ENCODE peak calls at places on chromosome 22, in nine cellular contexts. Y is SK-MEL-5; C is skeletal muscle cell; F is right lobe of liver; J is stimulated activated naive CD8-positive, alpha-beta T cell treated with anti-CD3 and anti-CD28 coated beads, Interleukin-15, Interleukin-2, amounts not matched to agents 100 U/mL and 50 U/mL, for 24 hours; A is CD4-positive, CD25-positive, alpha-beta regulatory T cell; Z is GM12891; K is activated naive CD8-positive, alpha-beta T cell treated with anti-CD3 and anti-CD28 coated beads for 36 hours; N is IMR-90. V is an unnamed sample.

GRCh38 chr22:50303848-50304527 is 3.5 kb downstream of the PLXNB2 start:
- DNase-seq in Y (no peak), C (no peak), F (peak; percentile 77), J (no peak), A (no peak), Z (no peak), K (no peak), N (no peak), V (no peak)

GRCh38 chr22:46293591-46294260 is 2.9 kb upstream of the GTSE1 start:
- DNase-seq in Y (no peak), C (no peak), F (no peak), J (peak; percentile 17), A (no peak), Z (no peak), K (no peak), N (peak; percentile 53), V (peak; percentile 29)

GRCh38 chr22:20783844-20784723 is 10.2 kb downstream of the SERPIND1 start:
- DNase-seq in Y (peak; percentile 84), C (no peak), F (no peak), J (peak; percentile 42), A (peak; percentile 9), Z (peak; percentile 53), K (peak; percentile 20), N (peak; percentile 74), V (peak; percentile 52)

GRCh38 chr22:46514592-46515207 is 22.7 kb downstream of the CELSR1 start:
- DNase-seq in Y (no peak), C (no peak), F (no peak), J (no peak), A (no peak), Z (no peak), K (no peak), N (peak; percentile 69), V (peak; percentile 72)

GRCh38 chr22:42797021-42797420 is 60.1 kb downstream of the ARFGAP3 start:
- DNase-seq in Y (no peak), C (no peak), F (no peak), J (no peak), A (no peak), Z (no peak), K (no peak), N (peak; percentile 27), V (no peak)

GRCh38 chr22:41927813-41928212 is 1.2 kb upstream of the TNFRSF13C start:
- DNase-seq in Y (no peak), C (no peak), F (no peak), J (no peak), A (no peak), Z (no peak), K (no peak), N (no peak), V (no peak)

GRCh38 chr22:49158741-49159564 is 668.7 kb downstream of the BRD1 start:
- DNase-seq in Y (peak; percentile 7), C (no peak), F (no peak), J (no peak), A (no peak), Z (no peak), K (no peak), N (no peak), V (no peak)

GRCh38 chr22:40534379-40535188 is 101.9 kb downstream of the MRTFA start:
- DNase-seq in Y (no peak), C (no peak), F (no peak), J (peak; percentile 28), A (no peak), Z (no peak), K (no peak), N (peak; percentile 71), V (peak; percentile 67)

GRCh38 chr22:16932577-16932976 is 75.4 kb downstream of the GAB4 start:
- DNase-seq in Y (peak; percentile 83), C (no peak), F (no peak), J (no peak), A (no peak), Z (no peak), K (no peak), N (no peak), V (no peak)

GRCh38 chr22:19825904-19826618 is 28.6 kb downstream of the GNB1L start:
- DNase-seq in Y (no peak), C (no peak), F (peak; percentile 75), J (no peak), A (no peak), Z (no peak), K (no peak), N (no peak), V (no peak)

GRCh38 chr22:31139866-31140716 is at the start of gene PLA2G3:
- DNase-seq in Y (no peak), C (peak; percentile 22), F (no peak), J (no peak), A (no peak), Z (no peak), K (no peak), N (peak; percentile 60), V (peak; percentile 58)

GRCh38 chr22:25775501-25775900 is 33.5 kb downstream of the MYO18B start:
- DNase-seq in Y (no peak), C (no peak), F (no peak), J (no peak), A (no peak), Z (no peak), K (no peak), N (peak; percentile 21), V (peak; percentile 60)

GRCh38 chr22:19086417-19086816 is 35.8 kb downstream of the DGCR2 start:
- DNase-seq in Y (peak; percentile 30), C (no peak), F (peak; percentile 24), J (no peak), A (no peak), Z (no peak), K (no peak), N (no peak), V (no peak)

GRCh38 chr22:24499706-24500105 is 4.6 kb downstream of the UPB1 start:
- DNase-seq in Y (no peak), C (no peak), F (peak; percentile 84), J (no peak), A (no peak), Z (no peak), K (no peak), N (no peak), V (no peak)

GRCh38 chr22:38199826-38200559 is 1.8 kb upstream of the MAFF start:
- DNase-seq in Y (no peak), C (no peak), F (no peak), J (no peak), A (no peak), Z (no peak), K (no peak), N (no peak), V (no peak)

GRCh38 chr22:25623851-25624250 is 59.4 kb downstream of the GRK3 start:
- DNase-seq in Y (no peak), C (no peak), F (no peak), J (no peak), A (no peak), Z (no peak), K (no peak), N (no peak), V (no peak)

GRCh38 chr22:42361523-42361922 is 70.7 kb downstream of the NFAM1 start:
- DNase-seq in Y (no peak), C (no peak), F (no peak), J (no peak), A (no peak), Z (no peak), K (no peak), N (no peak), V (no peak)

GRCh38 chr22:46087816-46088277 is 62.5 kb upstream of the PPARA start:
- DNase-seq in Y (peak; percentile 26), C (peak; percentile 66), F (peak; percentile 93), J (no peak), A (no peak), Z (no peak), K (no peak), N (peak; percentile 86), V (peak; percentile 89)

V was measured in astrocyte.